ENCODE peak calls at places on chromosomes 3 and 15, in seven cellular contexts. B is A549, U is breast epithelium, D is IMR-90, Y is K562, O is tibial nerve, T is stomach. N is an unnamed sample.

GRCh38 chr3:175980731-175981130 is 1121.6 kb downstream of the NAALADL2 start:
- DNase-seq in Y (no peak), D (peak; percentile 36), B (no peak), O (no peak), T (no peak), U (no peak), N (no peak)

GRCh38 chr3:197368821-197369220 is 70.4 kb upstream of the DLG1 start:
- DNase-seq in U (no peak), D (no peak), Y (no peak), T (no peak), O (no peak), B (no peak), N (peak; percentile 30)

GRCh38 chr15:28060005-28060404 is 39.1 kb downstream of the OCA2 start:
- DNase-seq in Y (no peak), D (no peak), B (no peak), U (no peak), T (no peak), O (no peak), N (no peak)

GRCh38 chr3:19632099-19633074 is 301.6 kb downstream of the EFHB start:
- DNase-seq in D (no peak), T (no peak), U (no peak), Y (no peak), O (no peak), B (no peak), N (no peak)

GRCh38 chr3:45078910-45079522 is 52.9 kb downstream of the CLEC3B start:
- DNase-seq in B (no peak), D (peak; percentile 52), T (peak; percentile 49), Y (peak; percentile 60), O (no peak), U (no peak), N (no peak)

GRCh38 chr3:71972031-71972430 is 187.1 kb upstream of the PROK2 start:
- DNase-seq in O (no peak), U (peak; percentile 30), T (no peak), B (no peak), Y (no peak), D (no peak), N (no peak)

GRCh38 chr15:51801391-51801835 is 28.0 kb upstream of the TMOD3 start:
- DNase-seq in Y (peak; percentile 34), B (peak; percentile 62), T (no peak), O (no peak), U (no peak), D (peak; percentile 18), N (no peak)

GRCh38 chr3:184315871-184316661 is 1.7 kb downstream of the EIF4G1 start:
- DNase-seq in T (no peak), Y (no peak), B (no peak), O (no peak), D (peak; percentile 23), U (no peak), N (no peak)

GRCh38 chr15:98647026-98647773 is 1.1 kb upstream of the IGF1R start:
- DNase-seq in U (no peak), D (peak; percentile 43), T (peak; percentile 66), B (peak; percentile 83), O (no peak), Y (peak; percentile 86), N (peak; percentile 93)

GRCh38 chr15:100703032-100703578 is 100.7 kb downstream of the ASB7 start:
- DNase-seq in B (no peak), T (no peak), D (peak; percentile 93), O (no peak), Y (peak; percentile 71), U (peak; percentile 7), N (no peak)

GRCh38 chr3:184565421-184566211 is 4.0 kb downstream of the EPHB3 start:
- DNase-seq in Y (no peak), B (peak; percentile 37), T (peak; percentile 88), U (peak; percentile 93), D (peak; percentile 90), O (no peak), N (peak; percentile 62)

GRCh38 chr3:123422457-123422856 is 26.4 kb downstream of the ADCY5 start:
- DNase-seq in T (no peak), Y (no peak), U (no peak), D (no peak), O (no peak), B (no peak), N (no peak)

GRCh38 chr3:71069797-71070196 is 513.7 kb downstream of the FOXP1 start:
- DNase-seq in B (peak; percentile 57), U (peak; percentile 80), T (peak; percentile 53), O (peak; percentile 77), Y (peak; percentile 37), D (no peak), N (peak; percentile 84)

GRCh38 chr3:131840151-131840797 is 194.5 kb downstream of the CPNE4 start:
- DNase-seq in T (no peak), U (no peak), O (no peak), D (no peak), B (no peak), Y (no peak), N (no peak)

GRCh38 chr3:94615275-94616065 is 552.6 kb downstream of the NSUN3 start:
- DNase-seq in D (no peak), O (no peak), T (no peak), U (no peak), B (no peak), Y (no peak), N (no peak)

GRCh38 chr3:149964296-149964695 is 6.4 kb downstream of the PFN2 start:
- DNase-seq in B (no peak), U (no peak), T (no peak), D (peak; percentile 33), Y (no peak), O (no peak), N (no peak)

GRCh38 chr15:70152070-70152480 is 54.4 kb upstream of the TLE3 start:
- DNase-seq in D (peak; percentile 18), B (no peak), O (no peak), Y (no peak), U (no peak), T (peak; percentile 75), N (no peak)

GRCh38 chr15:72521682-72522081 is 47.6 kb downstream of the ARIH1 start:
- DNase-seq in B (no peak), O (no peak), T (no peak), Y (no peak), D (peak; percentile 43), U (no peak), N (no peak)

GRCh38 chr15:99511529-99511864 is 54.3 kb upstream of the MEF2A start:
- DNase-seq in D (peak; percentile 61), T (no peak), U (no peak), Y (no peak), B (no peak), O (no peak), N (no peak)

GRCh38 chr3:155497930-155498647 is 204.6 kb upstream of the STRIT1 start:
- DNase-seq in O (no peak), B (peak; percentile 32), T (no peak), Y (no peak), D (peak; percentile 50), U (no peak), N (no peak)

GRCh38 chr3:84600703-84601225 is 358.0 kb upstream of the CADM2 start:
- DNase-seq in U (no peak), B (no peak), D (no peak), Y (no peak), O (no peak), T (no peak), N (no peak)

GRCh38 chr3:5568451-5568850 is 380.9 kb downstream of the EDEM1 start:
- DNase-seq in B (no peak), Y (no peak), T (no peak), O (no peak), U (no peak), D (no peak), N (no peak)

DNA sequence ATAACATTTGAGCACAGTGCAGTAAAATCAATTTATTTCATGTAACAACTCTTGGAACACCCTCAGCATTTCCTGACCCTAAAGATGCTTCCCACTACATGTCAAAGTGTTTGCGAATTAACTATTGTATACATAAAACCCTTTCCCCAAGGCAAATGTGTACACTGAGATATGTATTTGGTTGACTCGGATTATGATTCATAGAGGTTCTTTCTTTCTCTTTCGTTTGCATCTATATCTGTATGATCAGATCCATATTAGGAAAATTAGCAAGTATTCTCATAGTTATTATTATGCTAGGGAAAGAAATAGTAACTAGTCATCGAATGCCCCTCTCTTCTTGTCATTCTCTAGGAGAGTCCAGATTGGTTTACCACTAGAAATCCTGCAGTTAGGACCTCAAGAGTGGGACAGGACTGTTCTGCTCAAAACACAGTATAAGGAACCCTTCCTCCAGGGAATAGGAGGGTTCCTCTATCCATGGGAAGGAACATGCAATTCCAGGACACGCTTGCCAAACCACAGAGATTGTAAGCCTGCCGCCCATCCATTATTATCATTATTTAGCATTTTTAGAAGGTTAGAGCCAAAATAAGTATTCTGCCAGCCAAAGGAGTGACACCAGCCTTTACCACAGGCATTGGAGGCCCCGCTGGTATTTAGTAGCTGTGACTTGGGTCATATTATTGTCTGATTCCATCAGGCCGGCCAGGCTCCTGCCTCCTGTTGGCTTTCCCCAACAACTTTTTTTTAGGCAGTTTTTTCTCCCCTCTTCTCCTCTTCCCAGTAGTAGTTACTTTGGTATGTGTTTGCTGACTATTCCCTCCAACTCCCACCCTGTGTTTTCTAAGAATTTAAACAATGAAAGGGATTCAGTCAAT is 100.7 kb downstream of the GALK2 start:
- DNase-seq in U (peak; percentile 41), B (no peak), O (no peak), D (peak; percentile 69), Y (no peak), T (no peak), N (no peak)
- H3K4me3 ChIP-seq in U (no peak overlapping the region), B (no peak overlapping the region), O (no peak overlapping the region), D (no peak overlapping the region), Y (no peak overlapping the region), T (no peak overlapping the region), N (no peak overlapping the region)

GRCh38 chr3:9500108-9501050 is 53.2 kb downstream of the LHFPL4 start:
- DNase-seq in D (peak; percentile 54), T (peak; percentile 60), O (no peak), Y (peak; percentile 88), B (peak; percentile 83), U (no peak), N (peak; percentile 85)
- TF ChIP-seq CTCF in D (peak; percentile 75), T (peak; percentile 46), O (peak; percentile 60), Y (peak; percentile 90), B (peak; percentile 63), U (no peak), N (peak; percentile 77)

GRCh38 chr3:51982352-51982837 is 940 bp upstream of the ACY1 start:
- DNase-seq in B (peak; percentile 95), T (peak; percentile 66), O (no peak), U (no peak), Y (peak; percentile 49), D (no peak), N (no peak)
- TF ChIP-seq POLR2A in B (no peak), T (no peak), O (no peak), U (no peak), Y (no peak), D (no peak), N (no peak)

DNA sequence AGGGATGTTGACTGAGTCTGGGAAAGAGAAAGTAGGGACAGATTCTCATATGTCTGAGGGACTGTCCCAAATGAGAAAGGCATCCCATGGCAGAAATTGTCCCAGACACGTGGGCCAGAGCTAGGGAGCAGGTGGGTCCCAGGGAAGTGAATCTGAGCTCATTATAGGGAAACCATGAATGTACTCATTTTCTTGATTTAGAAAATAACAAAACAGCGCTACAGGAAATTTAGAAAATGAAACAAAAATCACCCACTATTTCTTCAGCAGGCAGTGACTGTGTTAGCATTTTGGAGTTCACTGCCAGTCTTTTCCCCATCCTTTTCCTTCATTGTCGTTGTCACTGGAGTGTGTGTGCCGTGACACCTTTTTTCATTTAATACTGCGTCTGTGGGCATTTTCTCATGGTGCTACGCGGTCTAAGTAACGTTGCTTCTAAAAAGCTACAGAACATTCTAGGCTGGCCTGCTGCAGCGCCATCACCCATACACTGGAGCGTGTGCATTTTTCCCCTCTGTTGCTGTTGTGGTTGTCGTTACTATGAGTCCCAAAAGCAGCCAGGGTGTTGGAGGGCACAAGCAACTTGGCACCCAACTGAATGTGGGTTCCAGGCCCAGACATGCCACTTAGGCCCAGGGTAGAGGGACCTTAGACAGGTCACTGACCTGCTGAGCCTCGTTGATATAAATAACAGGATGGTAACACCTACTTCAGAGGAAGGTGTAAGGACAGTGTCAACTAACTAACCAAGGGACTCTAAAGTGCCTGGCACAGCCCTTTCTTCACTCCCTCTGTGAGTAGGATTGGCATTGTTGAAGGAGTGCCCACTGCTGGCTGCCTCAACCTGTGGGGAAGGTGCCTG is 3.2 kb downstream of the CSK start:
- DNase-seq in U (no peak), T (no peak), B (no peak), D (no peak), Y (no peak), O (no peak), N (peak; percentile 66)
- H3K4me3 ChIP-seq in U (peak overlapping the region; percentile 71), T (peak overlapping the region; percentile 81), B (no peak overlapping the region), D (no peak overlapping the region), Y (no peak overlapping the region), O (no peak overlapping the region), N (peak overlapping the region; percentile 97)